ENCODE peak calls at places on chromosomes 12 and 14, in six cellular contexts. F is GM12865; O is spleen; P is astrocyte of the spinal cord; V is cardiac fibroblast; M is CD8-positive, alpha-beta memory T cell. S is an unnamed sample.

GRCh38 chr12:121796855-121797751 is 3.6 kb upstream of the RHOF start:
- DNase-seq in O (peak), V (peak), F (no peak), M (no peak), P (peak), S (peak)

GRCh38 chr14:50647753-50648152 is 20.4 kb downstream of the SAV1 start:
- DNase-seq in M (no peak), V (no peak), F (no peak), O (no peak), P (no peak), S (no peak)

GRCh38 chr12:106369624-106370346 is 12.2 kb downstream of the POLR3B start:
- DNase-seq in F (no peak), O (no peak), V (peak), P (peak), M (no peak), S (no peak)

GRCh38 chr12:22577667-22578066 is 33.3 kb upstream of the C2CD5 start:
- DNase-seq in V (no peak), M (no peak), O (no peak), P (no peak), F (no peak), S (no peak)

GRCh38 chr14:94180655-94181271 is 6.6 kb downstream of the PPP4R4 start:
- DNase-seq in P (peak), O (no peak), M (no peak), F (peak), V (peak), S (no peak)

GRCh38 chr12:96578526-96579125 is 89.2 kb downstream of the CFAP54 start:
- DNase-seq in P (peak), M (no peak), F (peak), V (peak), O (no peak), S (peak)

GRCh38 chr12:127125607-127126259 is 1141.2 kb upstream of the TMEM132C start:
- DNase-seq in V (peak), O (no peak), F (peak), M (no peak), P (peak), S (no peak)

GRCh38 chr12:53061404-53062010 is 11.6 kb downstream of the TNS2 start:
- DNase-seq in V (no peak), O (peak), M (no peak), P (no peak), F (no peak), S (peak)

GRCh38 chr12:87660987-87661769 is 368.0 kb downstream of the C12orf50 start:
- DNase-seq in V (no peak), M (no peak), F (no peak), P (no peak), O (no peak), S (no peak)

GRCh38 chr12:131101703-131102492 is 148.2 kb downstream of the ADGRD1 start:
- DNase-seq in V (no peak), F (peak), O (peak), P (no peak), M (no peak), S (no peak)

GRCh38 chr12:103441437-103442186 is 54.2 kb downstream of the C12orf42 start:
- DNase-seq in M (no peak), O (peak), P (no peak), F (peak), V (no peak), S (no peak)

GRCh38 chr12:98402081-98402480 is 113.3 kb upstream of the TMPO start:
- DNase-seq in F (no peak), V (peak), O (no peak), M (no peak), P (no peak), S (no peak)

GRCh38 chr14:101151226-101151929 is 247.9 kb upstream of the RTL1 start:
- DNase-seq in F (no peak), V (no peak), M (no peak), P (no peak), O (no peak), S (peak)

GRCh38 chr12:14936224-14936861 is 2.0 kb downstream of the ERP27 start:
- DNase-seq in O (no peak), F (no peak), M (no peak), V (no peak), P (no peak), S (peak)

GRCh38 chr12:75488553-75488952 is 8.0 kb downstream of the GLIPR1 start:
- DNase-seq in F (peak), O (no peak), M (no peak), P (peak), V (peak), S (peak)

GRCh38 chr12:24025153-24025798 is 75.8 kb upstream of the SOX5 start:
- DNase-seq in M (no peak), F (no peak), P (peak), O (no peak), V (peak), S (no peak)

GRCh38 chr14:45658226-45658916 is 405.4 kb upstream of the MIS18BP1 start:
- DNase-seq in P (no peak), V (no peak), M (no peak), F (no peak), O (no peak), S (no peak)

GRCh38 chr12:67524861-67525499 is 123.6 kb upstream of the DYRK2 start:
- DNase-seq in M (no peak), V (no peak), O (no peak), F (peak), P (no peak), S (no peak)

GRCh38 chr14:60222820-60223219 is 26.2 kb upstream of the PPM1A start:
- DNase-seq in M (no peak), O (no peak), V (no peak), F (no peak), P (no peak), S (no peak)

GRCh38 chr14:21133896-21134295 is 22.0 kb downstream of the OR5AU1 start:
- DNase-seq in O (no peak), M (no peak), F (no peak), P (no peak), V (no peak), S (peak)

GRCh38 chr12:65666876-65667275 is 157.4 kb upstream of the HMGA2 start:
- DNase-seq in O (no peak), M (no peak), P (peak), F (peak), V (peak), S (no peak)

GRCh38 chr12:128076188-128076587 is 190.8 kb upstream of the TMEM132C start:
- DNase-seq in F (no peak), V (peak), P (peak), O (no peak), M (no peak), S (no peak)

DNA sequence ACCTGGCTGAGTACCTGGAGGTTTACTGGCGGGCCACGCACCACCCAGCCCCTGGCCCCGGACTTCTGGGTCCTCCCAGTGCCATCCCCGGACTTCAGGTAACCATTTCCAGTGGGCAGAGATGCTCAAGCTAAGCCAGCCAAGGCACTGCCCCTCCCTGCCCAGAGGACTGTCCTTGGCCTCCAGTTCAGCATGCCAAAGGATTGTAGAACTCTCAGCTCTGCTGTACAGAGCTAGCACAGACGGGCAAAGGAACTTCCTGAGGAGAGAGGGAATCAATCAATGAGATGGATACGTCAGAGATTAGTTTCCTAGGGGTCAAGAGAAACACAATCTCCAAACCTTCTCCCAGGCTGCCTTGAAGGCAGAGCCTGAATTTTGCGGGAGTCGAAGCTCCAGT is 8.7 kb downstream of the CACNB3 start:
- DNase-seq in V (no peak), M (no peak), F (no peak), O (no peak), P (no peak), S (no peak)
- H3K4me3 ChIP-seq in V (no peak), M (no peak), F (no peak), O (no peak), P (no peak), S (no peak)

DNA sequence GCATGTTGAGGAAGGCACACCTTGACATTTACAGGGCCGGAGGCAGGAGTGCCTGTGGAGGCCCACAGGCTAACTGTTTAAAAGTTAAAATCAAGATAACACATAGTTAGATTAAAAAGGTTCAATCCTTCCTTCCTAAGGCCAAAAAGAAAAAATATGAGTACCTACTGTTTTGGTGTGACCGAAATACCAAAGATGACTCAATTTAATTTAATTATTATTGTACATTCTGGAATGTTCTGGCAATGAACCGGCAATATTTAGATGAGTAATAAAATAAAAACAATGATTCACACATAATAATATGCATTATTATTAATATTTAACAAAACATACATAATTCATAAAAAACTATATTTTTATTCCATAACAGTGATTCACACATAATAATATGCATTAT is 136.8 kb upstream of the NTF3 start:
- DNase-seq in P (no peak), V (peak), M (no peak), O (no peak), F (no peak), S (no peak)
- H3K4me3 ChIP-seq in P (no peak), V (no peak), M (no peak), O (no peak), F (no peak), S (no peak)

GRCh38 chr12:17215754-17216153 is 609.8 kb upstream of the LMO3 start:
- DNase-seq in M (no peak), F (no peak), V (no peak), P (no peak), O (no peak), S (peak)
- H3K4me3 ChIP-seq in M (no peak), F (no peak), V (no peak), P (no peak), O (no peak), S (no peak)

GRCh38 chr14:99602054-99602787 is 1.8 kb downstream of the CCDC85C start:
- DNase-seq in F (no peak), P (peak), O (no peak), V (no peak), M (no peak), S (peak)
- H3K4me3 ChIP-seq in F (no peak), P (peak), O (peak), V (peak), M (peak), S (peak)

DNA sequence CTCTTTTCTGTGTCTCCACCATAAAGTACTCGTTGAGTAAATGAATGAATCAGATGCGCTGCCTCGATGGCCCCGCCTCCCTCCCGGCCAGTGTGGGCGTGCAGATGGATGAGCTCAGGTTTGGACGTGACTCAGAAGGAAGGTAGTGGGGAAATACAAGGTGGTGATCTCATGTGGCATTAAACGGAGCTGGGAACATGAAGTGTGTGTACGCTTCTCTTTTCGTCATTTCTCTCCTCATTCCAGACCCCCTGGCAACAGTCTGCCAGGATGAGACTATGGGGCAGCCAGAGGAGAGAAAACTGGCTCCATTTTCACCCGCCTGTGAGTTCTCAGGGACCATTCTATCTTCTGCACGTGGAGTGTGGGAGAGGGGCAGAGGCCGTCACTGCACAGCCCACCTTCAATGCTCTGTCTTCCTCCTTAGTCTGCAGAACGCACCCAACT is 91.6 kb downstream of the TSPAN9 start:
- DNase-seq in M (no peak), P (peak), O (no peak), F (no peak), V (peak), S (peak)
- H3K4me3 ChIP-seq in M (no peak), P (no peak), O (no peak), F (no peak), V (no peak), S (no peak)

DNA sequence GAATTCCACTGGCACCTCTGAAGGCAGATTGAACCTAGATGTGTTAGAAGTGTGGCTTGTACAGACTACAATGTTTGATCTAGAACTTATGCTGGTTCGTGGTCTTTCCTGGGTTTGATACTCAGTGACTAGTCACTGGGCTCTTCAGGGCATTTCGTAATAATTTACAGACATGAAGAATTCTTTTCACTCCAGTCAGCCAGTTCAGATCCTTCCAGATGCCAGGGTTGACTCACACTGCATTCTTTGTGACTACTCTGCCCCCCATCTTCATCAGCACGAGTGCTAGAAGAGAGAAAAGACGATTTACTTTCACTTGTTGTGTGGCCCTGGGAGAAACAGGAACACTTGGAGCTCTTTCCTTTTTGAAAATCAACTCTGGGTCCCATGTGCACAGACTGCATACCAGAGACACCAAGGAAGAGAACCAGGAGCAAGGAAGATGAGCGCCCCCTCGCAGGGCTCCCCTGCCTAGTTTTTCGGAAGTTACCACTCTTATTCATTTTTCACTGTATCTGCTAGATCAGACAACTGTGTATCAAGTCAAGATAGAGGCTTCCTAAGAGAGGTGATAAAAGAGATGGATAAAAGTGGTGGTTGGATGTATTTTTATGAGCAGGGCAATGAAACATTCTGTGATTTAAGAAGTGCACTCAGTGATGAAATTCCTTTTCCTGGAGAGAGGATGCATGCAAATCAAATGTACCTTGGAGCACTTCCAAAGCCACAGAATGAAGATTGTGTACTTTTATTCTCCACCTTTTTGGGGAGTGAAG is 33.5 kb upstream of the EVL start:
- DNase-seq in M (no peak), F (no peak), V (peak), P (peak), O (no peak), S (no peak)
- H3K4me3 ChIP-seq in M (no peak), F (no peak), V (peak), P (peak), O (no peak), S (no peak)

DNA sequence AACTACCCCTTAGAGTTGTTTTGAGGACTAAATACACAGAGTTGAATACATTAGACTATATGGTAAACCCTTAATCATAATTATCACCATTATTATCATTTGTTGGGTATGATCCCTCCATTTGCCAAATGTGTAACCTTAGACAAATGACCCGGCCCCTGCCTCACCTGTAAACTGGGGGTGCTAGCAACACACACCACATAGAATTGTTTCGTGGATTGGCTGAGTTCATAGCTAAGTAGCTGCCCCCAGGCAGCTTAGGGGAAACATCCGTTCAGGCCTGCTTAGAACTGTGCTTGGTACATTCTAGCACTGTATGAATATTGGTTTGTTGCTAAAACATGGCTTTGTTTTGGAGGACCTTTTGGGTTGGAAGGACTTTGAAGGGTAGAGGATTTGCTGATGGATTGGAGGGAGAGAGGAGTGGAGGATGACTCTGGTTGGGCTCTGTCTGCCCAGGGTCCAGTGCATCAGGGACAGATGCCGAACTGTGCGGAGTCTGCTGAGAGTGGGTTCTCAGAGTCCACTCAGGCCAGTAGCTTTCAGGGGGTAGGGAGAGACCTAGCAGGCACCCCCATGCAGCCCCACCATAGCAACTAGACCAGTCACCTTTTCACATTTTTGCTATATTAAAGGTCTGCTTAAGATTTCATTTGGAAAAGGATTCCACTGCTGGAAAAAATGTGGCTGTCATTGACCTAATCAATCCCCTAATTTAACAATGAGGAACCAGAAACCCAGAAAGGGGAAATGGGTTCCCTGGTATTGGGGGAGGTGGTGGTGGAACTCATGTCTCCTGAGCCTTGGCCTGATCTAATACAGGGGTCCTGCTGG is 2.1 kb downstream of the RIN3 start:
- DNase-seq in V (no peak), P (no peak), O (peak), M (no peak), F (no peak), S (no peak)
- H3K4me3 ChIP-seq in V (no peak), P (no peak), O (no peak), M (no peak), F (no peak), S (no peak)

S was measured in H7.